ENCODE peak calls at places on chromosomes 13 and 19, in seven cellular contexts. X is H1, A is bronchial epithelial cell, H is hepatocyte, S is neural crest cell, J is AG09309, K is ovary. O is an unnamed sample.

GRCh38 chr13:77714119-77714755 is 16.8 kb downstream of the SLAIN1 start:
- DNase-seq in A (no peak), K (no peak), H (no peak), S (no peak), J (no peak), X (no peak), O (no peak)

GRCh38 chr13:78772933-78773332 is 114.0 kb upstream of the OBI1 start:
- DNase-seq in A (no peak), K (no peak), S (no peak), J (no peak), H (no peak), X (no peak), O (no peak)

GRCh38 chr13:108020027-108020426 is 195.3 kb downstream of the LIG4 start:
- DNase-seq in J (no peak), K (no peak), X (no peak), A (peak; percentile 5), S (no peak), H (peak; percentile 14), O (no peak)

GRCh38 chr13:36848228-36848982 is 29.4 kb downstream of the RFXAP start:
- DNase-seq in A (no peak), H (no peak), X (peak; percentile 55), K (no peak), S (no peak), J (no peak), O (no peak)

GRCh38 chr19:44278181-44278690 is 18.6 kb downstream of the ZNF233 start:
- DNase-seq in X (no peak), A (peak; percentile 80), J (peak; percentile 23), H (no peak), K (no peak), S (no peak), O (no peak)

GRCh38 chr19:6719540-6719861 is 949 bp downstream of the C3 start:
- DNase-seq in J (no peak), K (no peak), H (no peak), X (no peak), A (no peak), S (no peak), O (no peak)

GRCh38 chr19:29662604-29663404 is 2.5 kb upstream of the PLEKHF1 start:
- DNase-seq in S (no peak), X (no peak), J (peak; percentile 83), A (peak; percentile 75), K (peak; percentile 77), H (peak; percentile 76), O (no peak)

GRCh38 chr13:24097064-24097463 is 63.5 kb upstream of the SPATA13 start:
- DNase-seq in J (peak; percentile 38), H (no peak), S (no peak), K (no peak), A (peak; percentile 30), X (no peak), O (no peak)

GRCh38 chr19:17481986-17482385 is 11.7 kb downstream of the SLC27A1 start:
- DNase-seq in K (no peak), X (no peak), A (no peak), S (no peak), J (no peak), H (no peak), O (no peak)

GRCh38 chr19:485583-486236 is 10.6 kb upstream of the MADCAM1 start:
- DNase-seq in H (peak; percentile 74), A (peak; percentile 33), J (no peak), S (peak; percentile 68), K (no peak), X (no peak), O (no peak)

GRCh38 chr13:95620498-95621140 is 23.9 kb downstream of the DZIP1 start:
- DNase-seq in X (peak; percentile 4), J (no peak), S (no peak), K (no peak), H (no peak), A (no peak), O (no peak)

GRCh38 chr13:95623141-95623540 is 21.4 kb downstream of the DZIP1 start:
- DNase-seq in X (no peak), A (no peak), J (no peak), S (no peak), H (no peak), K (no peak), O (no peak)

GRCh38 chr13:95626768-95627167 is 17.7 kb downstream of the DZIP1 start:
- DNase-seq in S (no peak), X (no peak), K (no peak), H (no peak), A (no peak), J (no peak), O (no peak)

GRCh38 chr13:95627590-95627989 is 16.9 kb downstream of the DZIP1 start:
- DNase-seq in H (no peak), S (no peak), X (no peak), K (no peak), J (peak; percentile 21), A (peak; percentile 82), O (no peak)

GRCh38 chr13:95624020-95624419 is 20.5 kb downstream of the DZIP1 start:
- DNase-seq in A (peak; percentile 47), H (peak; percentile 75), K (no peak), S (peak; percentile 38), J (no peak), X (peak; percentile 48), O (no peak)
- TF ChIP-seq CTCF in A (peak; percentile 68), H (peak; percentile 73), K (peak; percentile 57), S (peak; percentile 77), J (peak; percentile 73), X (peak; percentile 58), O (peak; percentile 84)

GRCh38 chr13:113832631-113833030 is 31.2 kb downstream of the GAS6 start:
- DNase-seq in S (no peak), X (no peak), K (no peak), A (no peak), H (no peak), J (no peak), O (no peak)
- TF ChIP-seq CTCF in S (no peak), X (no peak), K (no peak), A (no peak), H (no peak), J (no peak), O (no peak)

GRCh38 chr13:41054919-41055619 is 6.2 kb upstream of the WBP4 start:
- DNase-seq in J (no peak), S (no peak), K (no peak), X (no peak), A (no peak), H (peak; percentile 15), O (no peak)
- TF ChIP-seq CTCF in J (peak; percentile 21), S (peak; percentile 36), K (no peak), X (peak; percentile 68), A (peak; percentile 46), H (peak; percentile 27), O (peak; percentile 46)

GRCh38 chr19:38483016-38483630 is 49.6 kb downstream of the RYR1 start:
- DNase-seq in J (no peak), K (no peak), X (no peak), H (no peak), S (no peak), A (no peak), O (no peak)

GRCh38 chr19:38473201-38473600 is 39.7 kb downstream of the RYR1 start:
- DNase-seq in K (no peak), H (no peak), S (no peak), A (no peak), X (no peak), J (no peak), O (no peak)

GRCh38 chr19:38475176-38475575 is 41.7 kb downstream of the RYR1 start:
- DNase-seq in H (no peak), S (no peak), A (no peak), X (no peak), J (no peak), K (no peak), O (no peak)

GRCh38 chr19:38482496-38482895 is 49.0 kb downstream of the RYR1 start:
- DNase-seq in K (no peak), A (no peak), J (no peak), S (no peak), H (no peak), X (no peak), O (no peak)

GRCh38 chr19:38478273-38478971 is 44.9 kb downstream of the RYR1 start:
- DNase-seq in S (peak; percentile 26), X (no peak), J (no peak), H (no peak), K (no peak), A (peak; percentile 1), O (no peak)
- TF ChIP-seq CTCF in S (peak; percentile 26), X (peak; percentile 45), J (peak; percentile 21), H (no peak), K (no peak), A (no peak), O (peak; percentile 48)

GRCh38 chr19:38849746-38850230 is at the start of gene HNRNPL:
- DNase-seq in K (peak; percentile 99), S (peak; percentile 99), J (no peak), A (no peak), H (no peak), X (peak; percentile 99), O (peak; percentile 100)
- TF ChIP-seq CTCF in K (peak; percentile 76), S (peak; percentile 59), J (peak; percentile 62), A (peak; percentile 60), H (peak; percentile 35), X (peak; percentile 44), O (peak; percentile 66)

GRCh38 chr13:28560612-28561011 is 65.7 kb upstream of the FLT1 start:
- DNase-seq in H (no peak), J (no peak), A (no peak), K (no peak), X (no peak), S (no peak), O (no peak)

GRCh38 chr13:28566891-28567290 is 72.0 kb upstream of the FLT1 start:
- DNase-seq in J (no peak), A (no peak), H (no peak), X (no peak), K (no peak), S (no peak), O (no peak)

GRCh38 chr13:28563609-28564008 is 68.7 kb upstream of the FLT1 start:
- DNase-seq in J (no peak), X (no peak), K (no peak), H (no peak), A (no peak), S (no peak), O (no peak)

GRCh38 chr13:28566283-28566682 is 71.4 kb upstream of the FLT1 start:
- DNase-seq in J (no peak), A (no peak), K (no peak), S (no peak), H (no peak), X (no peak), O (no peak)

DNA sequence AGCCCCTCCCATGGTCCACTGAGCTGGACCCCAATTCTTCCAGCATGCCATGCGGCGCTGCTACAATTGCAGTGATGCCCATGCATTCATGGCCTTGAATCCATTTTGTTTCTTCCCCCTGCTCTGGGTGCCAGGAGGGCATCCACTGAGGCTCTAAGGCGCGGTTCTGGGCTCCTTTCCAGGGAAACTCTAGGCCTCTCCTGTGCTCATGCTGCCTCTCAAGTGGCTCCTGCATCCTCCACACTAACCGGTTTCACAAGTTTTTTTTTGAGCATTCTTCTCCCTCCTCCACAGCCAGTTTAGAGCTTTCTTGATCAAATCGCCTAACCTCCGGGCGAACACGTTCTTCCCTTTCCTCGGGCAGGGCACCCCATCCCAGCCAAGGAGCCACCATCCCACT is 69.1 kb upstream of the FLT1 start:
- DNase-seq in X (no peak), S (no peak), J (no peak), H (no peak), A (peak; percentile 87), K (no peak), O (no peak)
- TF ChIP-seq CTCF in X (no peak), S (no peak), J (no peak), H (no peak), A (no peak), K (no peak), O (no peak)